ENCODE peak calls at places on chromosomes 11 and 22, in eight cellular contexts. X is mucosa of descending colon, K is lung, T is heart left ventricle, R is colonic mucosa, Z is thoracic aorta, A is A549, Q is BE2C. P is an unnamed sample. For H3K4me1, the result is how much of the 10 kb centered on the place peaks cover.

GRCh38 chr11:118789501-118790356 is 1.2 kb downstream of the DDX6 start:
- DNase-seq in A (peak), Z (no peak), R (peak), T (no peak), K (no peak), X (peak), Q (no peak), P (peak)

GRCh38 chr11:57896641-57897145 is 127.0 kb upstream of the OR9Q1 start:
- DNase-seq in R (no peak), Q (no peak), T (no peak), X (no peak), A (no peak), Z (no peak), K (no peak), P (no peak)

GRCh38 chr22:40329021-40329456 is 17.3 kb upstream of the ADSL start:
- DNase-seq in T (no peak), X (no peak), A (no peak), R (no peak), K (no peak), Q (no peak), Z (no peak), P (no peak)

GRCh38 chr11:87290304-87290922 is 252.7 kb downstream of the TMEM135 start:
- DNase-seq in T (no peak), Q (no peak), K (no peak), A (peak), X (no peak), R (no peak), Z (no peak), P (peak)

GRCh38 chr11:10669258-10670033 is 24.1 kb downstream of the IRAG1 start:
- DNase-seq in Q (peak), A (peak), T (no peak), X (no peak), K (no peak), Z (no peak), R (no peak), P (peak)

GRCh38 chr11:107018274-107018901 is at the start of gene GUCY1A2:
- DNase-seq in A (peak), X (no peak), Q (peak), T (peak), K (no peak), R (no peak), Z (no peak), P (no peak)

GRCh38 chr11:46389450-46390330 is 1.9 kb downstream of the CHRM4 start:
- DNase-seq in Z (no peak), A (peak), T (peak), Q (peak), K (peak), R (peak), X (peak), P (peak)

GRCh38 chr11:289706-290620 is 1.0 kb downstream of the PGGHG start:
- DNase-seq in K (no peak), T (peak), X (peak), Q (no peak), A (no peak), Z (no peak), R (no peak), P (no peak)

GRCh38 chr22:31605851-31606585 is 56.0 kb downstream of the PISD start:
- DNase-seq in Q (no peak), K (peak), A (no peak), X (no peak), R (no peak), Z (no peak), T (no peak), P (peak)

GRCh38 chr11:20247540-20248138 is 87.4 kb upstream of the DBX1 start:
- DNase-seq in A (no peak), K (no peak), T (no peak), X (no peak), R (no peak), Q (no peak), Z (no peak), P (no peak)

GRCh38 chr11:697811-698311 is 2.2 kb downstream of the TMEM80 start:
- DNase-seq in R (no peak), T (peak), A (no peak), Z (no peak), Q (no peak), X (no peak), K (no peak), P (no peak)

GRCh38 chr22:37657590-37658132 is 862 bp upstream of the PDXP start:
- DNase-seq in K (no peak), T (no peak), X (no peak), R (no peak), Z (no peak), A (no peak), Q (no peak), P (no peak)

GRCh38 chr11:75781831-75782230 is 13.3 kb downstream of the DGAT2 start:
- DNase-seq in Z (no peak), Q (no peak), X (no peak), A (no peak), R (no peak), K (no peak), T (no peak), P (no peak)

GRCh38 chr11:35138949-35139881 is at the start of gene CD44:
- DNase-seq in Z (peak), X (peak), A (peak), K (peak), Q (peak), T (peak), R (peak), P (peak)

GRCh38 chr11:79623375-79623774 is 182.5 kb upstream of the TENM4 start:
- DNase-seq in Q (no peak), A (no peak), K (no peak), Z (no peak), T (no peak), X (no peak), R (no peak), P (no peak)
- H3K4me3 ChIP-seq in Q (no peak), A (no peak), K (no peak), Z (no peak), T (no peak), X (no peak), R (no peak), P (no peak)

GRCh38 chr11:128906185-128907065 is 15.3 kb downstream of the KCNJ5 start:
- DNase-seq in A (no peak), Z (no peak), T (no peak), R (no peak), Q (no peak), X (peak), K (no peak), P (no peak)
- TF ChIP-seq CTCF in A (no peak), Z (no peak), T (no peak), R (no peak), Q (no peak), X (no peak), K (no peak), P (no peak)

DNA sequence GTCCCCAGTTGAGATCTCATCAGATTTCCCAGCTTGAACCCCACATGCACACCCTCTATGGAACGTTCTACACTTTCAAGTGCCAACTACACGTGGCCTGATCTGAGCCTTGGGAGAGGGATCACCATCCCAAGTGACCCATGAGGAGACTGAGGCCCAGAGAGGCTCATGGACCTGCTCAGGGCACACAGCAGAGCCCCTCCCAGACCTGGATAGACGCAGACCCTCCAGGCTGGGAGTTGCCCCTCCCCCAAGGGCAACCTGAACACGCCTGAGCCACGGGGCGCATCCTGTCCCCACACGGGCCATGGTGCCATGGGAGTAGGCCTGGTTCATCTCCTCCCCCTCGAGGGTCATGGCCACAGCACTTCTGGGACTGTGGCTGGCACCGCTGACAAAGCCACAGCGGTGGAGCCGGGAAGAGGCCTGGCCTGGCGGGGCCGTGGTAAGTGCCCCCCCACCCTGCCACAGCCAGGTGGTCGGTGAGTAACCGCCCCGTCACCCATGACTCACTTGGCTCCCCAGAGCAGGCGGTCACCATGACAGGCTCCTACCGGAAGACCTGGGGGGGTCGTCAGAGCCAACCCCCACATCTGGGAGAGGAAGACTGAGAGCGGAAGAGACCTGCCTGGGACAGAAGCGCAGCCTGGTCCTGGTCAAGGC is 8.1 kb downstream of the WNT7B start:
- DNase-seq in R (no peak), K (no peak), T (no peak), Z (no peak), X (no peak), Q (no peak), A (no peak), P (no peak)
- H3K4me1 ChIP-seq in R (under half), K (under half), T (under half), Z (under half), X (under half), Q (under half), A (half or more), P (under half)

DNA sequence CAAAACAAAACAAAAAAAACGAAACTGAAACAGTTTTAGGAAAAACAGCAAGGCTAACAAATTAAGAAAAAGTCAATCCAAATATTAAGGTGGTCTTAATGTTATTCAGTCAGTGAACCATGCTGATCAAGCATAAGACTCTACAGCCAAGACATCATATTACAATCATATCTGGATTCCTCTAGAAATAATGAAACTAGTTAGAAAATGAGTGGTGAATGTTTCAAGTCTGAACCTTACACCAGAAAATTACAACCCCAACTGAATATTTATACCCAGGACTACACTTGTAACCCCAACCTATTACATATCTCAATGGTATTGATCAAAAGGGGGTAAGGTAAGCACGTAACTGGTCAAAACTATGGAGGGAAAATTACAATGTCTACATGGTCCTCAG is 48.8 kb downstream of the ACAT1 start:
- DNase-seq in Z (no peak), X (no peak), K (no peak), Q (no peak), T (no peak), R (no peak), A (no peak), P (no peak)
- H3K4me3 ChIP-seq in Z (no peak), X (no peak), K (no peak), Q (no peak), T (no peak), R (no peak), A (no peak), P (no peak)

GRCh38 chr11:73726825-73727224 is 34.0 kb downstream of the RAB6A start:
- DNase-seq in T (no peak), K (no peak), Z (no peak), R (no peak), X (no peak), Q (no peak), A (no peak), P (no peak)

GRCh38 chr11:73729594-73730206 is 31.2 kb downstream of the RAB6A start:
- DNase-seq in A (peak), Q (peak), T (no peak), R (no peak), K (no peak), Z (no peak), X (no peak), P (peak)

DNA sequence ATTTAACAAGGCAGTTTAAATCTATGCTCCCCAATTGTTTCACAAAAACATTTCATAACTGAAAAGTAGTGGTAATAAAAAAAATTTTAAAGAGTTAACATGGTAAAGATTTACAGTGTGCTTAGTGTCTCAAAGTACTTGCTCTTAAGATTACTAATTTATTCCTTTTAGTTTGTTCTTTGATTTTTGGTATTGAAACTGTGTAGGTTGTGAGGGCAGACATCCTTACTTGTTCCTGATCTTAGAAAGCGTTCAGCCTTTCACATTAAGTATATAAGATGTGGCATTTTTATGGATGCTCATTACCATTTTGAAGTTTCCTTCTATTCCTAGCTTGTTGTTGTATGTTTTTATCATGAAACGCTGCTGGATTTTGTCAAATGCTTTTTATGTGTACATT is 32.9 kb downstream of the RAB6A start:
- DNase-seq in R (no peak), K (no peak), X (no peak), Z (no peak), T (no peak), Q (no peak), A (no peak), P (no peak)
- TF ChIP-seq CTCF in R (no peak), K (no peak), X (no peak), Z (no peak), T (no peak), Q (no peak), A (no peak), P (no peak)

GRCh38 chr22:29757096-29757495 is 9.7 kb downstream of the ZMAT5 start:
- DNase-seq in T (no peak), X (no peak), Q (no peak), K (no peak), A (no peak), Z (no peak), R (no peak), P (no peak)

GRCh38 chr22:29755889-29756288 is 10.9 kb downstream of the ZMAT5 start:
- DNase-seq in Z (no peak), X (no peak), R (no peak), Q (no peak), K (no peak), A (no peak), T (no peak), P (no peak)

GRCh38 chr22:29758068-29758622 is 8.7 kb downstream of the ZMAT5 start:
- DNase-seq in X (no peak), K (no peak), Z (no peak), Q (no peak), R (no peak), T (no peak), A (no peak), P (no peak)

GRCh38 chr22:29753808-29754657 is 12.8 kb downstream of the ZMAT5 start:
- DNase-seq in Z (no peak), X (no peak), A (no peak), T (no peak), R (no peak), Q (no peak), K (no peak), P (no peak)

DNA sequence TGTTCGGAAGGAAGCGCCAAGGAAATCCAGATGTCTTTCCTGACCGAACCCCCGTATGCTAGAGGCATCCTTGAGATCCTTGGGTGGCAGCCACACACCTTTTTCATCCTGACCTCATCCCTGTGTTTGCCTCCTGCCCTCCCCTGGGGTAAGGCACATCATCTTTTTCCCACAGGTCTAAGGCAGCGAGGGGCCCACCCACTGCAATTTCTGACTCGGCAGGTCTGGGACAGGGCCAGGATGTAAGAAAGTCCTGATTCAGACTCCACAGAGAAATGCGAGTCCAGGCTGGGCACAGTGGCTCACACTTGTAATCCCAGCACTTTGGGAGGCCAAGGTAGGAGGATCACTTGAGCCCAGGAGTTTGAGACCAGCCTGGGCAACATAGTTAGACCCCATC is 10.5 kb downstream of the ZMAT5 start:
- DNase-seq in Q (no peak), T (no peak), A (no peak), R (no peak), K (no peak), X (no peak), Z (no peak), P (no peak)
- H3K4me1 ChIP-seq in Q (under half), T (under half), A (under half), R (under half), K (under half), X (under half), Z (under half), P (under half)

GRCh38 chr11:71339178-71339881 is 87.0 kb upstream of the SHANK2 start:
- DNase-seq in K (no peak), R (no peak), Q (no peak), T (no peak), A (no peak), Z (no peak), X (no peak), P (no peak)
- H3K4me3 ChIP-seq in K (no peak), R (no peak), Q (no peak), T (no peak), A (no peak), Z (no peak), X (no peak), P (no peak)

P was measured in Caco-2.